ENCODE peak calls at places on chromosomes 6 and 20, in seven cellular contexts. T is upper lobe of right lung, J is SK-N-SH, V is lower leg skin, O is esophagus squamous epithelium, S is A549, Q is lower lobe of right lung. Y is an unnamed sample.

GRCh38 chr6:39189915-39190544 is 39.2 kb downstream of the KCNK5 start:
- DNase-seq in V (no peak), O (no peak), T (peak; percentile 79), J (peak; percentile 69), Q (peak; percentile 70), S (peak; percentile 49), Y (no peak)

GRCh38 chr6:90305800-90306448 is 9.3 kb upstream of the BACH2 start:
- DNase-seq in T (no peak), S (no peak), O (no peak), J (no peak), Q (no peak), V (no peak), Y (no peak)

GRCh38 chr6:63598251-63599036 is 26.2 kb downstream of the LOC128125822 start:
- DNase-seq in V (peak; percentile 90), O (peak; percentile 13), Q (peak; percentile 71), T (peak; percentile 76), S (peak; percentile 73), J (peak; percentile 78), Y (no peak)

GRCh38 chr20:59857951-59858350 is 75.5 kb downstream of the SYCP2 start:
- DNase-seq in V (no peak), S (no peak), T (no peak), O (no peak), Q (no peak), J (no peak), Y (no peak)

GRCh38 chr6:129251669-129252376 is 368.9 kb downstream of the LAMA2 start:
- DNase-seq in T (no peak), Q (no peak), J (peak; percentile 24), V (no peak), S (peak; percentile 55), O (no peak), Y (no peak)

GRCh38 chr20:59820204-59821041 is 113.0 kb downstream of the SYCP2 start:
- DNase-seq in S (no peak), V (peak; percentile 89), O (no peak), T (no peak), J (peak; percentile 24), Q (no peak), Y (no peak)

GRCh38 chr6:83808926-83809325 is 44.2 kb upstream of the RIPPLY2 start:
- DNase-seq in S (no peak), T (no peak), V (no peak), O (no peak), J (no peak), Q (no peak), Y (no peak)

GRCh38 chr20:63054695-63055240 is 48.0 kb upstream of the BHLHE23 start:
- DNase-seq in J (no peak), S (no peak), V (peak; percentile 59), O (no peak), Q (peak; percentile 24), T (peak; percentile 46), Y (no peak)

GRCh38 chr20:59994697-59995122 is 36.5 kb downstream of the CDH26 start:
- DNase-seq in J (no peak), T (peak; percentile 81), S (peak; percentile 37), O (no peak), Q (peak; percentile 73), V (no peak), Y (no peak)

GRCh38 chr6:157747395-157747794 is 75.7 kb upstream of the SNX9 start:
- DNase-seq in V (no peak), Q (no peak), J (no peak), T (no peak), O (no peak), S (no peak), Y (no peak)

GRCh38 chr6:157744202-157744601 is 78.8 kb upstream of the SNX9 start:
- DNase-seq in S (no peak), O (no peak), V (no peak), T (no peak), J (no peak), Q (no peak), Y (no peak)

GRCh38 chr6:157741321-157741720 is 81.7 kb upstream of the SNX9 start:
- DNase-seq in Q (no peak), J (no peak), T (no peak), V (peak; percentile 59), O (no peak), S (no peak), Y (no peak)

GRCh38 chr6:157746897-157747296 is 76.1 kb upstream of the SNX9 start:
- DNase-seq in V (peak; percentile 50), T (no peak), Q (no peak), S (no peak), O (no peak), J (no peak), Y (no peak)

DNA sequence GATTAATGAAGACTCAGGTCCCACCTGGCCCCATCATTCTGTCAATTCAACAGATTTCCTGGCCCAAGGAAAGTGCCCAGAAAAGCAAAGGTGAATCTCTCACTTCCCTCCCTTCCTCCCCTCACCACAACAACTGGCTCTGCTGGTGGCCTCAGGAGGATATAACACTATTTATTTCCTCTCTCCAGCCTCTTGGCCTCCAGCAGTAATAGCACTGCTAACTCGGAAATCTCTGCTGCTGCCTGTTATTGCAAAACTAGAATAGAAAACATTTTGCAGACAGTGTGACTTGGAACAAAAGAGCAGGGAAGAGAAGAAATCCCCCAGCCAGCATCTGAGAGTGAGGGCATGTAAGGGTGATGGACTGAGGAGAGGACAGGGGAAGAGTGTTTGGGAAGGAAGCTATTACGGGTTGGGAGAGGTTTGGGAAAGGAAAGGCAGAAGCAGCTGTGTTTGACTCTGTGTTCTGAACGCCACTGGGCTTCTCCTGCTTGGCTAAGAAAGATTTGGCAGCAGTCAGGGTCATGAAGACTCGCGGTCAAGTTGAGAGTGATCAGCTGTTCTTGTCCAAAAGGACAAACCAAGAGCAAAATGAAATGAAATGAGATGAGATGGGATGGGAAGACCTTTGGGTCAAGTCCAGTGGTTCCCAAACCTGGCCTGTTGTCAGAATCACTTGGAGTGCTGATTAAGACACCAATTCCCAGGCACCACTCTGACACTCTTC is 81.0 kb upstream of the SNX9 start:
- DNase-seq in S (no peak), Q (no peak), O (no peak), T (no peak), V (peak; percentile 81), J (no peak), Y (no peak)
- H3K4me3 ChIP-seq in S (no peak overlapping the region), Q (no peak overlapping the region), O (no peak overlapping the region), T (no peak overlapping the region), V (no peak overlapping the region), J (no peak overlapping the region), Y (no peak overlapping the region)

GRCh38 chr6:28182255-28182654 is 40.6 kb downstream of the ZKSCAN8 start:
- DNase-seq in T (no peak), J (no peak), O (no peak), V (no peak), Q (no peak), S (no peak), Y (no peak)
- TF ChIP-seq CTCF in T (no peak), J (no peak), O (no peak), V (no peak), Q (no peak), S (no peak), Y (no peak)

GRCh38 chr20:47785321-47785899 is at the start of gene SULF2:
- DNase-seq in T (no peak), J (peak; percentile 77), S (no peak), V (peak; percentile 85), Q (no peak), O (no peak), Y (no peak)

GRCh38 chr20:47785900-47786762 is 850 bp upstream of the SULF2 start:
- DNase-seq in Q (no peak), O (no peak), V (peak; percentile 90), J (peak; percentile 86), S (peak; percentile 80), T (no peak), Y (peak; percentile 40)

GRCh38 chr20:47784256-47784598 is 1.1 kb downstream of the SULF2 start:
- DNase-seq in V (no peak), S (no peak), Q (no peak), T (no peak), O (no peak), J (no peak), Y (no peak)

GRCh38 chr20:47782920-47783552 is 2.2 kb downstream of the SULF2 start:
- DNase-seq in J (no peak), Q (no peak), T (no peak), S (peak; percentile 14), O (no peak), V (no peak), Y (no peak)

GRCh38 chr20:47784599-47785320 is 521 bp downstream of the SULF2 start:
- DNase-seq in J (peak; percentile 67), T (no peak), O (no peak), V (peak; percentile 87), Q (no peak), S (peak; percentile 74), Y (no peak)
- H3K4me3 ChIP-seq in J (peak overlapping the region; percentile 63), T (peak overlapping the region; percentile 59), O (peak overlapping the region; percentile 62), V (peak overlapping the region; percentile 38), Q (peak overlapping the region; percentile 60), S (peak overlapping the region; percentile 69), Y (peak overlapping the region; percentile 46)

DNA sequence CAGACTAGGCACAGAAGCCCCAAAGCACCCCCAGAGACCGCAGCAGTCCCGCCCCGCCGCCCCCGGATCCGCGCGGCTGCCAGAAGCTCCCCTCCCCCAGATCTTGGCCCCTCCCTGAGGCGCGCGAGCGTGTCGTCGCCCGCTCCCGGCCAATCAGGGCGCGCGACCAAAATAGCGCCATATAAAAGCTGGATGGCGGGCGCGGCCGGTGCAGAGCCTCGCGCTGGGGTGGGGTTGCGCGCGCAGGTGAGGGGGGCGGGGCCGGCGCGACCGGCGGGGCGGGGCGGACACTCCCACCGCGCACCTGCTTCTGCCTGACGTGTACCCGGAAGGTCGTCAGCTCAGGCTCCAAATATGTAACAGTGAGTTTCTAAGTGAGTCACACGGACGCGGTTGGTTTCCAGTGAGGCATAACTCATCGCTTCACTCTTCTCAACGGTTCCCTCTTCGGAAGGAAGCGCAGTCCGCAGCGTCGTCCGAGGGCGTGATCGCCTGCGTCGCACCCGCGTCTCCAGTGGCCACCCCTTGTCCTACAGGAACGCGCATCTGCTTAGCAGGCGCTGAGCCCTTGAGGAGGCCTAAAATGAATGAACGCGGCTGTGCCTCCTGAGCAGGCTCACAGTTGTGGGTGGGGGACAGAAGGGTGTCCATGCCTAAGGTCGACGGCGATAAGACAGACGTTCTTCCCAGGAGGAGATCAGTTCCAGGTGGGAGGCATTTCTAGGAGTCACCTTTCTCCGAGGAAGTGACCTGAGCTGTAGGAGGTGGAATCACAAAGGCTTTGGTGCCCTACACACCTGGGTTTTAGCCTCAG is 50.6 kb upstream of the EZR start:
- DNase-seq in V (peak; percentile 97), O (peak; percentile 91), T (peak; percentile 97), Q (peak; percentile 94), S (peak; percentile 97), J (peak; percentile 96), Y (peak; percentile 90)
- TF ChIP-seq CTCF in V (no peak), O (no peak), T (peak; percentile 19), Q (peak; percentile 18), S (no peak), J (peak; percentile 8), Y (no peak)

GRCh38 chr6:3850451-3851203 is 1.5 kb downstream of the FAM50B start:
- DNase-seq in V (no peak), Q (no peak), O (no peak), T (no peak), J (no peak), S (no peak), Y (no peak)
- H3K4me3 ChIP-seq in V (no peak overlapping the region), Q (peak overlapping the region; percentile 63), O (no peak overlapping the region), T (peak overlapping the region; percentile 48), J (no peak overlapping the region), S (no peak overlapping the region), Y (no peak overlapping the region)

GRCh38 chr20:44253528-44253927 is 6.4 kb downstream of the GDAP1L1 start:
- DNase-seq in V (no peak), T (no peak), J (peak; percentile 55), Q (no peak), O (no peak), S (peak; percentile 23), Y (no peak)
- TF ChIP-seq CTCF in V (no peak), T (no peak), J (no peak), Q (no peak), O (no peak), S (no peak), Y (peak; percentile 14)

Y was measured in retinal pigment epithelial cell.